ENCODE peak calls at places on chromosomes 5 and 9, in nine cellular contexts. S is AG04450; C is esophagus squamous epithelium; T is CD8-positive, alpha-beta T cell; U is fibroblast of lung; K is astrocyte; L is heart right ventricle; A is H1; O is HCT116. M is an unnamed sample.
A peak's percentile ranks its signal among the peaks of the same experiment; 100 is the strongest.

GRCh38 chr5:132243366-132243977 is 14.0 kb upstream of the PDLIM4 start:
- DNase-seq in S (no peak), C (no peak), T (no peak), U (no peak), K (no peak), L (no peak), A (no peak), O (no peak), M (no peak)

GRCh38 chr5:10935536-10935935 is 174.5 kb upstream of the DAP start:
- DNase-seq in S (no peak), C (no peak), T (no peak), U (no peak), K (no peak), L (no peak), A (no peak), O (no peak), M (no peak)

GRCh38 chr9:109198736-109199384 is 31.8 kb upstream of the FRRS1L start:
- DNase-seq in S (no peak), C (no peak), T (no peak), U (no peak), K (no peak), L (no peak), A (no peak), O (peak; percentile 26), M (no peak)

GRCh38 chr9:35813434-35814105 is 1.3 kb downstream of the HINT2 start:
- DNase-seq in S (no peak), C (no peak), T (no peak), U (peak; percentile 38), K (no peak), L (no peak), A (no peak), O (peak; percentile 42), M (no peak)

GRCh38 chr5:101897914-101898313 is 398.2 kb downstream of the SLCO4C1 start:
- DNase-seq in S (no peak), C (no peak), T (no peak), U (no peak), K (no peak), L (no peak), A (no peak), O (no peak), M (no peak)

GRCh38 chr5:77358566-77359205 is 133.4 kb downstream of the WDR41 start:
- DNase-seq in S (peak; percentile 33), C (no peak), T (no peak), U (peak; percentile 54), K (peak; percentile 42), L (no peak), A (no peak), O (no peak), M (no peak)

GRCh38 chr9:136784997-136785361 is 6.2 kb upstream of the TMEM141 start:
- DNase-seq in S (no peak), C (no peak), T (no peak), U (no peak), K (no peak), L (no peak), A (no peak), O (no peak), M (no peak)

GRCh38 chr5:6377121-6377520 is 1.2 kb downstream of the MED10 start:
- DNase-seq in S (no peak), C (no peak), T (peak; percentile 5), U (peak; percentile 53), K (peak; percentile 47), L (no peak), A (no peak), O (no peak), M (no peak)

GRCh38 chr5:21701317-21701716 is 1151.8 kb downstream of the CDH12 start:
- DNase-seq in S (no peak), C (no peak), T (no peak), U (no peak), K (no peak), L (no peak), A (no peak), O (no peak), M (no peak)

GRCh38 chr5:143447983-143448382 is 44.5 kb upstream of the NR3C1 start:
- DNase-seq in S (no peak), C (no peak), T (no peak), U (no peak), K (no peak), L (no peak), A (no peak), O (no peak), M (no peak)

GRCh38 chr5:143449772-143450171 is 46.3 kb upstream of the NR3C1 start:
- DNase-seq in S (no peak), C (no peak), T (no peak), U (peak; percentile 15), K (no peak), L (no peak), A (no peak), O (no peak), M (no peak)

GRCh38 chr5:143446535-143447226 is 43.2 kb upstream of the NR3C1 start:
- DNase-seq in S (no peak), C (no peak), T (no peak), U (no peak), K (no peak), L (no peak), A (no peak), O (no peak), M (no peak)

GRCh38 chr5:143445726-143446125 is 42.2 kb upstream of the NR3C1 start:
- DNase-seq in S (no peak), C (no peak), T (no peak), U (no peak), K (no peak), L (no peak), A (no peak), O (no peak), M (no peak)

GRCh38 chr5:143448518-143448917 is 45.0 kb upstream of the NR3C1 start:
- DNase-seq in S (no peak), C (no peak), T (no peak), U (no peak), K (no peak), L (no peak), A (no peak), O (peak; percentile 2), M (no peak)
- TF ChIP-seq CTCF in S (no peak), C (no peak), T (no peak), U (no peak), K (no peak), L (no peak), A (peak; percentile 14), O (peak; percentile 23), M (no peak)

GRCh38 chr5:178207183-178207916 is 3.0 kb downstream of the HNRNPAB start:
- DNase-seq in S (no peak), C (no peak), T (no peak), U (peak; percentile 84), K (peak; percentile 73), L (no peak), A (no peak), O (no peak), M (no peak)

GRCh38 chr5:178209334-178210072 is 5.2 kb downstream of the HNRNPAB start:
- DNase-seq in S (no peak), C (no peak), T (no peak), U (no peak), K (no peak), L (no peak), A (no peak), O (no peak), M (no peak)

GRCh38 chr5:178207917-178208280 is 3.6 kb downstream of the HNRNPAB start:
- DNase-seq in S (no peak), C (no peak), T (no peak), U (no peak), K (no peak), L (no peak), A (no peak), O (no peak), M (no peak)

GRCh38 chr5:178210073-178210526 is 5.8 kb downstream of the HNRNPAB start:
- DNase-seq in S (no peak), C (no peak), T (no peak), U (no peak), K (no peak), L (no peak), A (no peak), O (no peak), M (no peak)

GRCh38 chr5:178208540-178209227 is 4.4 kb downstream of the HNRNPAB start:
- DNase-seq in S (no peak), C (no peak), T (no peak), U (no peak), K (no peak), L (no peak), A (no peak), O (no peak), M (no peak)
- H3K9me3 ChIP-seq in S (no peaks in the 10 kb centered on the region), C (no peaks in the 10 kb centered on the region), T (no peaks in the 10 kb centered on the region), U (no peaks in the 10 kb centered on the region), K (no peaks in the 10 kb centered on the region), L (no peaks in the 10 kb centered on the region), A (no peaks in the 10 kb centered on the region), O (no peaks in the 10 kb centered on the region), M (no peaks in the 10 kb centered on the region)

DNA sequence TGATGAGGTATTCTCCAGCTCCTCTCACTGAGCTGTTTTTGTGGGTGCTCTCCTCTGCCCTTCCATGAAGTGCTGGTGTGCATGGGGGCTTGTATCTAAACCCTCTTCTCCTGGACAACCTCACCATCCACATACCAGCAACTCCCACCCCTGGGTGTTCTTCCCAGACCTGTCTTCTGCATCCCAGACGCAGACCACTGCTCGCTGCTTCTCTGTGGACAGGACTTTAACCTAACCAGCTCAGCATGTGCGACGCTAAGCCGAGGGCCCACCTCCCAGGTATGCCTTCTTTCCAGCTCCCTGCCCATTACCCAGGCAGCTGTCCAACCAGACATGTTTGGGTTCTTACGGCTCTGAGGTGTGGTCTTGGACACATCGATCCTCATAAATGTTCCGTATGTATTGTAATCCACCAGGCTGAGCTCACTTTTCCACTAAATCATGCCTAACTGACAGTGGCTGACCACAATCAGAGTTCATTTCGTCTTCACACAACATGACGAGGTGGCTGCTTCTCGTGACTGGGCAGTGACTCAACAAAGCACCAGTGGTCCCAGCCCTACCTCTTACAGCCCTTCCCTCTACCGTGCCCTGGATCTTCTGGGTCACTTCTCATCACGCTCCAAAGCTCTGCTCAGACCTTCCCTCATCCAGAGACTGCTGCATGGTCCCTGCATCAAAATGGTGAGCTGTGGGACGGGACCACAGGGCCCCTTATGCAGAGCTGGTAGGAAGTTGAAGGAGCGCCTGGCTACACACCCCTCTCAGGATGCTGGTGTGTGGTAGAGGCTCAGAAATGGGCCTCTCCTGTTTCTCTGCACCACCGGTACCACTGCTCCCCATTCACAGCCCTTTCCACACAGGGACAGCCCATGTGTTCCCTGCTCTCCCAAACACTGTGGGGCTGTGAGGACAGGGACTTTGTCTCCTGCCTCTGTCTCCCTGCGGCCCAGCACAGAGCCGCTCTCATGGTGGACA is 9.6 kb upstream of the PTGES2 start:
- DNase-seq in S (peak; percentile 15), C (no peak), T (no peak), U (peak; percentile 94), K (peak; percentile 95), L (peak; percentile 6), A (no peak), O (no peak), M (no peak)
- H3K27ac ChIP-seq in S (no peak overlapping the region), C (peak overlapping the region; percentile 28), T (no peak overlapping the region), U (no peak overlapping the region), K (no peak overlapping the region), L (no peak overlapping the region), A (no peak overlapping the region), O (no peak overlapping the region), M (no peak overlapping the region)

GRCh38 chr5:170892201-170892600 is 30.4 kb downstream of the RANBP17 start:
- DNase-seq in S (peak; percentile 32), C (no peak), T (no peak), U (peak; percentile 84), K (peak; percentile 77), L (no peak), A (no peak), O (no peak), M (no peak)

DNA sequence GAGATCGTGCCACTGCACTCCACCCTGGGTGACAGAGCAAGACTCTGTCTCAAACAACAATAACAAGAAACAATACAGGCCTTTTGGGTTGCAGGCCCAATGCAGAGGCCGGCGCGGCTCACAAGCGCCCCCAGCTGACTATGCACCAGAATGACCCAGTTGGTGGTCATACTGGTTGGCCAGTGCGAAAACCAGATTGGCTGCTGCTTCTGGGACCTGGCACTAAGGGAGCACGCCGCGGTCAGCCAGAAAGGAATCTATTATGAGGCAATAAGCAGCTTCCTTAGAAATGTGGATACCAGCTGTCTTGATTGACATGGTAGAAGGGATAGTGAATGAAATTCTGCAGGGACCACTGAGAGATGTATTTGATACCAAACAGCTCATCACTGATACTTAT is 35.0 kb downstream of the RANBP17 start:
- DNase-seq in S (no peak), C (no peak), T (no peak), U (peak; percentile 58), K (peak; percentile 44), L (peak; percentile 14), A (peak; percentile 49), O (no peak), M (no peak)
- TF ChIP-seq CTCF in S (peak; percentile 23), C (no peak), T (no peak), U (peak; percentile 30), K (no peak), L (no peak), A (peak; percentile 83), O (peak; percentile 53), M (peak; percentile 48)